ENCODE peak calls at places on chromosomes 6 and 20, in six cellular contexts. U is HCT116, C is cardiac fibroblast, S is fibroblast of pulmonary artery, X is tibial nerve, B is endodermal cell. N is an unnamed sample.

GRCh38 chr6:43180985-43181384 is 1.0 kb upstream of the CUL9 start:
- DNase-seq in C (peak), B (no peak), U (no peak), X (no peak), S (no peak), N (no peak)

GRCh38 chr6:109139109-109139508 is 43.8 kb downstream of the CEP57L1 start:
- DNase-seq in X (no peak), U (no peak), C (peak), S (peak), B (no peak), N (peak)

GRCh38 chr20:34190679-34191090 is 50.5 kb upstream of the ASIP start:
- DNase-seq in U (peak), X (peak), B (peak), S (peak), C (peak), N (peak)

GRCh38 chr6:5672581-5673011 is 334.1 kb downstream of the NRN1 start:
- DNase-seq in X (no peak), S (peak), U (no peak), B (peak), C (peak), N (peak)

GRCh38 chr6:24788031-24788665 is 10.6 kb downstream of the ARMH2 start:
- DNase-seq in X (no peak), U (no peak), C (peak), S (no peak), B (no peak), N (no peak)

GRCh38 chr20:13865825-13866351 is 81.1 kb downstream of the NDUFAF5 start:
- DNase-seq in U (no peak), X (no peak), S (no peak), B (no peak), C (no peak), N (peak)

GRCh38 chr6:52507557-52508260 is 69.2 kb downstream of the TRAM2 start:
- DNase-seq in B (no peak), U (no peak), C (peak), S (peak), X (peak), N (peak)

GRCh38 chr6:130215526-130215925 is 7.2 kb downstream of the SAMD3 start:
- DNase-seq in U (no peak), X (no peak), C (no peak), S (no peak), B (peak), N (no peak)

GRCh38 chr6:128605961-128606360 is 85.6 kb upstream of the PTPRK start:
- DNase-seq in S (peak), X (no peak), B (no peak), C (peak), U (no peak), N (peak)

GRCh38 chr6:72216222-72217106 is 330.1 kb downstream of the RIMS1 start:
- DNase-seq in X (no peak), S (no peak), U (no peak), B (no peak), C (no peak), N (no peak)

GRCh38 chr6:54655162-54655561 is 191.4 kb upstream of the FAM83B start:
- DNase-seq in S (no peak), U (no peak), C (no peak), B (no peak), X (no peak), N (no peak)

GRCh38 chr20:38209736-38210405 is 44.8 kb upstream of the TGM2 start:
- DNase-seq in X (no peak), B (no peak), U (no peak), S (no peak), C (no peak), N (no peak)

GRCh38 chr6:137824502-137824879 is 42.6 kb upstream of the TNFAIP3 start:
- DNase-seq in B (no peak), S (no peak), U (no peak), X (no peak), C (no peak), N (no peak)
- TF ChIP-seq CTCF in B (no peak), S (no peak), U (no peak), X (no peak), C (no peak), N (no peak)

GRCh38 chr6:34190504-34191122 is 44.7 kb upstream of the GRM4 start:
- DNase-seq in S (no peak), C (no peak), U (no peak), X (no peak), B (peak), N (no peak)
- TF ChIP-seq CTCF in S (no peak), C (no peak), U (peak), X (no peak), B (peak), N (no peak)

GRCh38 chr6:163775313-163775712 is 360.8 kb downstream of the QKI start:
- DNase-seq in X (no peak), U (no peak), C (no peak), B (no peak), S (no peak), N (peak)
- TF ChIP-seq CTCF in X (no peak), U (no peak), C (no peak), B (no peak), S (no peak), N (no peak)

GRCh38 chr6:29694637-29695036 is 13.7 kb upstream of the ZFP57 start:
- DNase-seq in S (no peak), B (no peak), U (no peak), X (no peak), C (no peak), N (no peak)

DNA sequence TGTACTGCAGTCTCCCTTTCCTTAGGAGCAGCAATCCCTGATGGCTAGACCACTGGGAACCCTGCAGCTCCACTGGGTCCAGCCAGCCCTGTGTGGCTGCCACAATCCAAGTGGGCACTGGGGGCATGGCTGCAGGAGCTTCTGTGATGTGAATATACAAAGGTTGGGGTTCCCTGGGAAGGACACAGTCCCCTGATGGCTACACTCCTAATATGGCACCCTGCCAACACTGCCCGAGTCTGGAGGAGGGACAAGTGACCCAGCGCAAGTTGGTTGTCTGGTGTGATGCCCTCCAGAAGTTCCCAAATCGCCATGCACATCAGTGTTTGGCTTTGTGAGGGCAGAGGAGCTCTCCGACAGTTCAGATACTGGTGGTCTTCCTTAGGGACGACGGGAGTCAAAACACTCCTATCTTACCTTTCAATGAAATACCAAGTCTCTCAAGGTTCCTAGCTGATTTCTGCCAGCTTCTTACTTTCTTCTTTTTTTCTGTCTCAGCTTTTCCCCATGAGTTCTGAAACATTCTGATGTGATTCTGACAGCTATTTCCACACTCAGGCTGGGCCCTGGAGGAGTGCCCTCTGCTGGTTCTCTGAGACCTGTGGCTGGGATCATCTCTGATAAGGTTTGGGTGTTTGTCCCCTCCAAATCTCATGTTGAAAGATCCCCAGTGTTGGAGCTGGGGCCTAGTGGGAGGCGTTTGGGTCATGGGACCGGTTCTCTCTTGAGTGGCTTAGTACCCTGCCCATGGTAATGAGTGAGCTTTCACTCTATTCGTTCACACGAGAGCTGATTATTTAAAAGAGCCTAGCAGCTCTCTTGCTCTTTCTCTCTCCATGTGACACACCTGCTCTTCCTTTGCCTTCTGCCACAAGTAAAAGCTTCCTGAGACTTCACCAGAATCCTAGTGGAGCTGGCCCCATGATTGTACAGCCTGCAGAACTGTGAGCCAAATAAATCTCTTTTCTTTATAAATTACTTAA is 15.5 kb upstream of the ZFP57 start:
- DNase-seq in C (peak), B (peak), X (no peak), S (peak), U (no peak), N (peak)
- TF ChIP-seq CTCF in C (peak), B (peak), X (no peak), S (peak), U (peak), N (peak)

DNA sequence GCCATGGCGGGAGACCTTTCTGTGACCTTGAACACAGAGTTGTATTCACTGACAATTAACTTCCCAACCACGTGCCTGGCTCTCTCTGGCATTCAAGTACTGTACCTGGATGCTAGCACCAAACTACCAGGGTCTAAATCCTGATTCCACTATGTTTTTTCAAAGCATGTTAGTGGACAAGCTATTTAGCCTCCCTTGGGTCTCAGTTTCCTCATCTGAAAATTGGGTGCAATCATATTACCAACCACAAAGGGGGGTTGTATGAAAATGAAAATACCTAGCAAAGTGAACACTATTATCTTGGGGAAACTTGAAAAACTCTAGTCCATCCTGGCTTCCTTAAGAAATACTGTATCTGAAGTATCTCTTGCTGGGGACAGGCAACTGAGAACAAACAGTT is 308.7 kb upstream of the SGK1 start:
- DNase-seq in B (no peak), X (no peak), U (no peak), S (no peak), C (no peak), N (no peak)
- TF ChIP-seq CTCF in B (no peak), X (no peak), U (no peak), S (no peak), C (no peak), N (no peak)

GRCh38 chr6:98946877-98947410 is 802 bp downstream of the FBXL4 start:
- DNase-seq in B (no peak), U (no peak), S (peak), C (peak), X (peak), N (peak)
- TF ChIP-seq CTCF in B (no peak), U (no peak), S (no peak), C (no peak), X (no peak), N (no peak)

N was measured in MCF 10A.